ENCODE peak calls at places on chromosomes 13 and 19, in six cellular contexts. K, H, M, Q, J and T are unnamed samples.

GRCh38 chr13:35936579-35936978 is 194.6 kb downstream of the DCLK1 start:
- DNase-seq in Q (no peak), K (no peak), H (no peak), M (peak; percentile 40), J (no peak), T (no peak)

GRCh38 chr19:41193420-41194156 is 569 bp downstream of the CYP2S1 start:
- DNase-seq in H (no peak), J (no peak), Q (no peak), M (no peak), K (no peak), T (no peak)

GRCh38 chr19:57363734-57364181 is 407 bp downstream of the TRAPPC2B start:
- DNase-seq in Q (peak; percentile 53), K (no peak), H (peak; percentile 17), M (no peak), J (no peak), T (no peak)

GRCh38 chr13:46864941-46865340 is 31.9 kb downstream of the HTR2A start:
- DNase-seq in K (no peak), H (no peak), M (no peak), J (no peak), Q (no peak), T (no peak)

GRCh38 chr13:59877933-59878332 is 285.8 kb downstream of the DIAPH3 start:
- DNase-seq in Q (no peak), H (no peak), M (no peak), K (no peak), J (no peak), T (no peak)

GRCh38 chr13:69579351-69579750 is 528.3 kb upstream of the ATXN8OS start:
- DNase-seq in H (no peak), K (no peak), Q (peak; percentile 27), J (no peak), M (no peak), T (no peak)

GRCh38 chr13:72023895-72024294 is 156.9 kb upstream of the DACH1 start:
- DNase-seq in Q (no peak), K (no peak), J (no peak), H (no peak), M (no peak), T (no peak)

GRCh38 chr19:35639863-35640262 is 1.7 kb upstream of the ETV2 start:
- DNase-seq in J (no peak), K (no peak), H (no peak), M (no peak), Q (no peak), T (no peak)

GRCh38 chr19:18449552-18449951 is 11.6 kb upstream of the ISYNA1 start:
- DNase-seq in K (no peak), M (no peak), Q (no peak), H (no peak), J (no peak), T (no peak)

GRCh38 chr13:20673711-20674110 is 29.8 kb upstream of the IL17D start:
- DNase-seq in J (no peak), M (no peak), H (no peak), K (no peak), Q (no peak), T (no peak)

GRCh38 chr19:47491358-47492136 is 7.5 kb upstream of the KPTN start:
- DNase-seq in K (no peak), Q (no peak), H (no peak), M (no peak), J (no peak), T (no peak)

DNA sequence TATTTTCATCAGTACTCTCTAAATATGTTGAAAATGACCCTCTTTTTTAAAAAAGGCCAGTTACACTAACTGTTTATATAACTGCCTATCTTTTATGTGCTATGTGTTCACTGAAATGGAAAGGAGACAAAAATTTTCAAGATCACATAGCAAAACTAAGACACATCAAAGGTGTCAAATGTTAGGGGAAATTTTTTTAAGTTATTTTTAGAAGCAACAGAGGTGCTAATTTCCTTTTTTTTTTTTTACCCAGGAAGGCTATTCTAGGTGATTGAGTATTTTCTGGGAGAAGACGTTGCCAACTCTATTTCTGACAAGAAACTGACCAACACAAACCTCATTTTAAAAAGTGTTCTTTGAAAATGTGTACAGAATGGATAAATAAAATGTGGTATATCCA is 45.7 kb downstream of the ELF1 start:
- DNase-seq in H (no peak), Q (no peak), K (no peak), M (no peak), J (no peak), T (no peak)
- H3K36me3 ChIP-seq in H (peaks cover 91% of the 10 kb centered on the region), Q (no peaks in the 10 kb centered on the region), K (no peaks in the 10 kb centered on the region), M (no peaks in the 10 kb centered on the region), J (no peaks in the 10 kb centered on the region), T (no peaks in the 10 kb centered on the region)

GRCh38 chr19:12944064-12944674 is 1.5 kb upstream of the RAD23A start:
- DNase-seq in K (no peak), M (no peak), Q (no peak), J (no peak), H (no peak), T (no peak)

GRCh38 chr19:12940897-12941296 is 2.5 kb downstream of the CALR start:
- DNase-seq in H (no peak), M (no peak), J (no peak), Q (no peak), K (no peak), T (no peak)

GRCh38 chr19:12946092-12946845 is 607 bp downstream of the RAD23A start:
- DNase-seq in J (peak; percentile 89), M (no peak), K (peak; percentile 31), H (peak; percentile 67), Q (peak; percentile 88), T (no peak)

GRCh38 chr19:12945479-12946091 is at the start of gene RAD23A:
- DNase-seq in M (peak; percentile 95), K (peak; percentile 97), H (peak; percentile 99), J (peak; percentile 99), Q (peak; percentile 97), T (peak; percentile 83)

GRCh38 chr19:12943437-12944044 is 2.1 kb upstream of the RAD23A start:
- DNase-seq in H (no peak), J (no peak), M (no peak), K (no peak), Q (no peak), T (no peak)
- H3K36me3 ChIP-seq in H (peaks cover 90% of the 10 kb centered on the region), J (peaks cover 25% of the 10 kb centered on the region), M (peaks cover 50% of the 10 kb centered on the region), K (peaks cover 48% of the 10 kb centered on the region), Q (peaks cover 59% of the 10 kb centered on the region), T (peaks cover 27% of the 10 kb centered on the region)

GRCh38 chr19:50890422-50891252 is 17.4 kb downstream of the KLK2 start:
- DNase-seq in H (no peak), Q (no peak), J (no peak), K (no peak), M (no peak), T (no peak)

GRCh38 chr19:50896591-50897190 is 14.5 kb downstream of the KLK4 start:
- DNase-seq in J (no peak), Q (peak; percentile 1), K (no peak), M (no peak), H (peak; percentile 33), T (peak; percentile 90)

GRCh38 chr19:50894478-50895356 is 16.5 kb downstream of the KLK4 start:
- DNase-seq in H (peak; percentile 7), K (no peak), Q (no peak), J (no peak), M (no peak), T (no peak)

GRCh38 chr19:50891253-50891625 is 18.0 kb downstream of the KLK2 start:
- DNase-seq in Q (no peak), M (no peak), H (no peak), J (no peak), K (no peak), T (no peak)

DNA sequence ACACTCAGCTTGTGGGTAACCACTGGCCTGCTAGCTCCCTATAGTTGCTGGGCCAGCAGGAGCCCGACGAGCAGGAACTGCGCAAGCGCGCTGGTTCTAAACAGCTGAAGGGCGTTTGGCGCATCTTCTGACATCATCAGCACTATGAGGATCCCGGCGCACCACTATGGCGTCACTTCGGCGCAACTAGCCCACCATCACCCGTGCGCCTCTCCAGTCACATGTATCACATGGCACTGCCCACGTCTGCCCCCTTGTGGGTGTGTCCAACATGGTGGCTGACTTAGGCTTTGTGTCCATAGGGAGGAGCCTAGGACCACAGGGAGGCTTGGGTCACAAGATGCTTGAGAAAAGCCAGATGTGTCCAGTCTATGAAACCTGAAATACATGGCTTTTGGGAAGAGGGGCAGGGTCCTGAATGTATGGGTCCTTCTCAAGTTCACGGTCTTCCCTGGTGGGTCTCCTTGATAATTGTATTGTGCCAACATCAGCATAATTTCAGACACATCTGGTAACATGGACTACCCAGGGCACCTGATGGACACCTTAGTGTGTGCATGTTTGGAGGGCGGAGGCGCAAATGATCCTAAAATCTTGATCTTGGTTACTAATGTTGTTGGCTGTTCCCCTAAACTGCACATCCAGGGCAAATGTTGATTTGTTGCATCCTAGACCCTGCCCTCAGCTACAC is 18.0 kb downstream of the KLK4 start:
- DNase-seq in M (no peak), K (no peak), Q (no peak), H (peak; percentile 8), J (peak; percentile 61), T (no peak)
- H3K36me3 ChIP-seq in M (no peaks in the 10 kb centered on the region), K (no peaks in the 10 kb centered on the region), Q (no peaks in the 10 kb centered on the region), H (no peaks in the 10 kb centered on the region), J (no peaks in the 10 kb centered on the region), T (no peaks in the 10 kb centered on the region)

DNA sequence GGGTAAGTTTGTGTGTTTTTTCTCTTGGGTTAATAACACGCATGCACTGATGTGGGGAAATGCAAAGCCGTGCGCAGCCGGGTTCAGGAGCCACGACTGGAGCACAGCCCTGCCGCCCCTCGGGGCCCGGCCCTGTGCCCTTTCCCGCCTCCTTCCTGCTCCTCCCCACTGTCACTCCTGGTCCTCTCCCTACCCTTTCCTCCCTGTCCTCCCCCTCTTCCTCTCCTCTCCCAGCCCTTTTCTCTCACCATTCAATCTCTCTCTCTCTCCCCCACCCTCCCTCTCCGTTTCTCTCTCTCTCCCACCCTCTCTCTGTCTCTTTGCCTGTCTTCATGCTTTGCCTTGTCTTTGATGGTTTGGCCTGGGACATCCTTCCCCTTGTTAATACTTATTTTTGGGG is 27.2 kb downstream of the PLEKHJ1 start:
- DNase-seq in K (no peak), H (no peak), Q (no peak), J (no peak), M (no peak), T (no peak)
- H3K36me3 ChIP-seq in K (no peaks in the 10 kb centered on the region), H (peaks cover 81% of the 10 kb centered on the region), Q (peaks cover 76% of the 10 kb centered on the region), J (peaks cover 5% of the 10 kb centered on the region), M (peaks cover 17% of the 10 kb centered on the region), T (no peaks in the 10 kb centered on the region)

DNA sequence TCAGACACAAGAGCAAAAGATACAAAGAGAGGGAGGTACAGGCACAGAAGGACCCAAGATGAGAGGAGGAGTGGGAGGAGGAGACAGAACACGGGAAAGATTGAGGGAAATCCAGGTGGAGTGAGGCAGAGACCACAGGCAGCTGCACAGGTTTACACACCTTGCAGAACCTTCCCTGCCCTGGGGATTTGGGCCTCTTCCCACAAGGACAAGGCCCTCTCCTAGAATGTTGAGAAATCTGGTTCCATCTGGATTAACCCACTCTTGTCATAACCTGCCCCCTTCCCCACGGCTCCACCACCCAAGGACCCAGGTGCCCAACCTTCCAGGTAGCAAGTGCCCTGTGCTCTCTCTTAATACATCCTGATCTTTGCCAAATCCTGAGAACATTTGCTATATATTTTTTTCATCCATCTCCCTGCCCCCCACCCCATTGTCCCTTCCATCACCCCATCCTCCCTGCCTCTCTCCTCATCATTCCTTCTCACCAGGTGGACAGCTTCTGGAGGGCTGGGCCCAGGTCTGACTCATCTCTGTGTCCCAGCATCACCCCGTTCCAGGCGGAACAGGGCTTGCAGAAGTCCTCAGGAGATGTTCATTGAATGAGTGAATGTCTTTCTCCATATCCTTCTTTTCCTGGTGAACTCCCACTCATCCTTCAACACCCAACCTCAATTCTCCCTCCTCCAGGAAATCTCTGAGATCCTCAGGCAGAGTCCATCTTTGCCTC is 8.8 kb upstream of the KLK8 start:
- DNase-seq in Q (no peak), M (no peak), K (no peak), H (no peak), J (no peak), T (no peak)
- H3K36me3 ChIP-seq in Q (no peaks in the 10 kb centered on the region), M (no peaks in the 10 kb centered on the region), K (no peaks in the 10 kb centered on the region), H (no peaks in the 10 kb centered on the region), J (no peaks in the 10 kb centered on the region), T (no peaks in the 10 kb centered on the region)